ENCODE peak calls at places on chromosome 20, in six cellular contexts. Y, K, P, Q, L and E are unnamed samples.

GRCh38 chr20:46458891-46459750 is 52.7 kb upstream of the ELMO2 start:
- DNase-seq in Y (no peak), K (peak), P (peak), Q (no peak), L (no peak), E (peak)

GRCh38 chr20:50267041-50267865 is 76.6 kb downstream of the CEBPB start:
- DNase-seq in Y (peak), K (peak), P (no peak), Q (peak), L (no peak), E (no peak)

GRCh38 chr20:8860011-8860495 is 208.8 kb upstream of the PLCB4 start:
- DNase-seq in Y (no peak), K (no peak), P (no peak), Q (peak), L (no peak), E (no peak)

GRCh38 chr20:33832113-33832853 is 21.1 kb downstream of the CHMP4B start:
- DNase-seq in Y (no peak), K (no peak), P (no peak), Q (no peak), L (no peak), E (peak)

GRCh38 chr20:2042400-2042799 is 48.5 kb upstream of the PDYN start:
- DNase-seq in Y (no peak), K (no peak), P (no peak), Q (no peak), L (no peak), E (no peak)

GRCh38 chr20:35735828-35736470 is 6.1 kb downstream of the RBM39 start:
- DNase-seq in Y (no peak), K (no peak), P (no peak), Q (no peak), L (no peak), E (no peak)

GRCh38 chr20:34249291-34249690 is 8.1 kb downstream of the ASIP start:
- DNase-seq in Y (no peak), K (no peak), P (no peak), Q (no peak), L (no peak), E (no peak)

GRCh38 chr20:34904202-34904621 is 27.8 kb downstream of the ACSS2 start:
- DNase-seq in Y (no peak), K (no peak), P (no peak), Q (no peak), L (no peak), E (no peak)

GRCh38 chr20:46151936-46152335 is 33.8 kb downstream of the CD40 start:
- DNase-seq in Y (no peak), K (no peak), P (peak), Q (peak), L (no peak), E (peak)

GRCh38 chr20:53793783-53794383 is 200.2 kb upstream of the ZNF217 start:
- DNase-seq in Y (no peak), K (no peak), P (no peak), Q (no peak), L (no peak), E (no peak)

GRCh38 chr20:5504061-5504739 is 187.4 kb upstream of the PROKR2 start:
- DNase-seq in Y (peak), K (peak), P (no peak), Q (no peak), L (no peak), E (peak)

GRCh38 chr20:20410678-20411077 is 42.8 kb downstream of the INSM1 start:
- DNase-seq in Y (no peak), K (peak), P (peak), Q (no peak), L (no peak), E (peak)

GRCh38 chr20:19973920-19974620 is 43.1 kb upstream of the NAA20 start:
- DNase-seq in Y (peak), K (peak), P (no peak), Q (no peak), L (no peak), E (no peak)

GRCh38 chr20:50221501-50222323 is 31.1 kb downstream of the CEBPB start:
- DNase-seq in Y (no peak), K (peak), P (peak), Q (no peak), L (no peak), E (no peak)

GRCh38 chr20:1637226-1637625 is 17.4 kb upstream of the SIRPB1 start:
- DNase-seq in Y (no peak), K (no peak), P (no peak), Q (no peak), L (no peak), E (no peak)

GRCh38 chr20:44026932-44027685 is 112.5 kb downstream of the TOX2 start:
- DNase-seq in Y (no peak), K (no peak), P (no peak), Q (no peak), L (no peak), E (no peak)

GRCh38 chr20:805713-806112 is 27.8 kb upstream of the FAM110A start:
- DNase-seq in Y (no peak), K (no peak), P (no peak), Q (no peak), L (no peak), E (no peak)

GRCh38 chr20:50572922-50573777 is 63.0 kb downstream of the PTPN1 start:
- DNase-seq in Y (peak), K (peak), P (no peak), Q (no peak), L (no peak), E (no peak)

GRCh38 chr20:53795170-53795569 is 201.5 kb upstream of the ZNF217 start:
- DNase-seq in Y (no peak), K (no peak), P (no peak), Q (no peak), L (no peak), E (no peak)

GRCh38 chr20:47464380-47465101 is 37.1 kb upstream of the NCOA3 start:
- DNase-seq in Y (peak), K (peak), P (no peak), Q (peak), L (no peak), E (no peak)
- TF ChIP-seq CTCF in Y (no peak), K (peak), P (no peak), Q (no peak), L (no peak), E (no peak)

GRCh38 chr20:25129908-25130307 is 48.0 kb upstream of the VSX1 start:
- DNase-seq in Y (no peak), K (no peak), P (no peak), Q (no peak), L (no peak), E (no peak)
- TF ChIP-seq CTCF in Y (no peak), K (no peak), P (no peak), Q (no peak), L (no peak), E (no peak)

GRCh38 chr20:59577809-59578601 is 26.3 kb upstream of the PHACTR3 start:
- DNase-seq in Y (no peak), K (no peak), P (no peak), Q (no peak), L (no peak), E (no peak)
- TF ChIP-seq CTCF in Y (no peak), K (no peak), P (no peak), Q (no peak), L (no peak), E (no peak)

DNA sequence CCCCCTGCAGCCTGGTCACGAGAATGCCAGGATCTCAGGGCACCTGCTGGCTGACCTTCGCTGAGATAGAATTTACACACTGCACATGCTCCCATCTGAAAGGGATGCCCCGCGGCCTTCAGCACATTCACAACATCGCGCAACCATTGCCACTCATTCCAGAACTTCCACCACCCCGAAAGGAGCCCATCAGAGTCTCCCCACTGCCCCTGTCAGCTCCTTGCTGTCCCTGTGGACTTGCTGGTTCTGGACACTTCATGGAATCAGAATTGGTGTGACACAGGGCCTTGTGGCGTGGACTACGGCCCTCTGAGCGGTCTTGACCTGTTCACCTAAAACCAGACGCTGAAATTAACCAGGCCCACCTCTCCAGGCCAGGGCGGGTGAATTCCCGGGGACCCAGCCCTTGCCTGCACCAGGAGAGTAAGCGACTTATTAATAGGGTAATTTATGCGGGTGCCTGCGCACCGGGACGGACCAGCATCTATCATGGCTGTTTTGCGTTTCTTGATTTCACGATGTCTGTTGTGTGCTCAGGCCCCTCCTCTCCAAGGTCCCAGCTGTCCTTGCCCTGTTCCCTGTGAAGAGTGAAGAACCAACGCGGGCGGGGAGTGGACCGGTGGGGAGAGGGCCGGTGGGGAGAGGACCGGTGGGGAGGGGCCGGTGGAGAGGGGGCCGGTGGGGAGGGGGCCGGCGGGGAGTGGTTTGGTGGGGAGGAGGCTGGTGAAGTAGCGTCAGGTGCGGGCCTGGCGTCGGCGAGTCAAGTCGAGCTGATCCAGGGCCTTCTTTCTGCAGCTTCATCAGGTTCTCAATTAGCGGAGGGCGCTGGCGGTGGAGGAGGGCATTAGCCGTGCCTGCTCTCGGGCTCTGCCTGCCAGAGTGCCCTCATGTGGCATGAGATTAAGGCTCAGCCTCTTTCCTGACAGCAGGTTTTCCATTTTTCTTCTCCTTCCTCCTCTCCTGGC is 20.9 kb upstream of the BHLHE23 start:
- DNase-seq in Y (no peak), K (peak), P (no peak), Q (peak), L (no peak), E (no peak)
- TF ChIP-seq CTCF in Y (no peak), K (no peak), P (no peak), Q (peak), L (no peak), E (no peak)

GRCh38 chr20:56439784-56440291 is 27.8 kb downstream of the CASS4 start:
- DNase-seq in Y (no peak), K (peak), P (no peak), Q (no peak), L (no peak), E (no peak)
- TF ChIP-seq CTCF in Y (no peak), K (no peak), P (no peak), Q (no peak), L (no peak), E (no peak)

DNA sequence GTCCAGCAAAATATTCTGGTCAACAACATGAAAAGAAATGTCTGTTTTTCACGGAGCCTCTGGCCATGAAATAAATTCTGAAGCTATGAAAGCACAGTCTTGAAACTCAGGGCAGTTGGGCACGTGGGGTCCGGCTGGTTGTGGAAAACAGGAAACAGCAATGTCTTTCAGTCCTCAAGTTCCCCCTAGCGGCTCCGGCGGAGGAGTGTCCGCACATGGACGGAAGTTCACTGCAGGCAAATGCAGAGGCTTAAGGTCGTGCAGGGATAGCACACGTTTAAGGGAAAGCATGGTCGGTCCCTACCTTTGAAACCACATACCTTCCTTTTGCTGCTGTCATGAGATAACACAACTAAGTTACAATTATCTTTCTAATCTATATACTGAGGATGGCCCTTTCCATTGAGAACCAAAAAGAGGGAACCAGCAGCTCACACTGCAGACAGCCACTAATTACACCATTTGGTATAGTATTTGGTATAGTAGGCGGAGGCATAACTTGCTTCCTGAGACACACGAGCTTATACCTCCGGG is 52.5 kb upstream of the NFATC2 start:
- DNase-seq in Y (peak), K (peak), P (peak), Q (peak), L (peak), E (peak)
- TF ChIP-seq CTCF in Y (peak), K (peak), P (peak), Q (peak), L (peak), E (peak)

DNA sequence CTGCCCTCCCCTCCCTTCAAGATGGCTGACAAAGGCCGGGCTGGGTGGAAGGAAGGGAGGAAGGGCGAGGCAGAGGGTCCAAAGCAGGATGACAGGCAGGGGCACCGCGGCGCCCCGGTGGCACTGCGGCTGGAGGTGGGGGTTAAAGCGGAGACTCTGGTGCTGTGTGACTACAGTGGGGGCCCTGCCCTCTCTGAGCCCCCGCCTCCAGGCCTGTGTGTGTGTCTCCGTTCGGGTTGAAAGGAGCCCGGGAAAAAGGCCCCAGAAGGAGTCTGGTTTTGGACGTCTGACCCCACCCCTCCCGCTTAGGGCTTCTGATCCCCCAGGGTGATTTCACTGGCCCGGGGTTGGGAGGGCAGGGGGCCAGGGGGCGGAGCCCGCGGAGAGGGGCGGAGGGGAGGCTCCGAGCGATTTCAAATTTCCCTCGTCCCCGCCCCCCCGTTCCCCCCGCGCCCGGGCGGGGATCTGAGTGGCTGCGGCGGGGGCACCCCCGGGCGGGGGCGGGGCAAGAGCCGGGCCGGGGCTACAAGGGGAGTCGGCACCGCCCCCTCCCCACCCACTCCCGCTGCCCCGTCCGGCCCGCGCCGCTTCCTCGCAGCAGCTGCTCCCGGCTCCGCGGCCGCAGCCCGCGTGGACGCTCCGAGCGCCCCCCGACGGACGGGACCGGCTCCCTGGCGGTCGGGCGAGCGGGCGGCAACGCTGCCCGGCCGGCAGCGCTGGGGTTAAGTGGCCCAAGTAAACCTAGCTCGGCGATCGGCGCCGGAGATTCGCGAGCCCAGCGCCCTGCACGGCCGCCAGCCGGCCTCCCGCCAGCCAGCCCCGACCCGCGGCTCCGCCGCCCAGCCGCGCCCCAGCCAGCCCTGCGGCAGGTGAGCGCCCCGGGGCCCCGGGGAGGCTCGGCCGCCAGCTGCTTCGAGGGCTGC is at the start of gene DNMT3B:
- DNase-seq in Y (peak), K (peak), P (peak), Q (peak), L (peak), E (peak)
- TF ChIP-seq CTCF in Y (no peak), K (peak), P (no peak), Q (peak), L (no peak), E (peak)

GRCh38 chr20:48265791-48266190 is 480.5 kb upstream of the SULF2 start:
- DNase-seq in Y (no peak), K (no peak), P (no peak), Q (no peak), L (no peak), E (no peak)
- TF ChIP-seq CTCF in Y (no peak), K (no peak), P (no peak), Q (no peak), L (no peak), E (no peak)

GRCh38 chr20:42985628-42986027 is 204.1 kb downstream of the PTPRT start:
- DNase-seq in Y (no peak), K (no peak), P (no peak), Q (no peak), L (no peak), E (no peak)
- TF ChIP-seq CTCF in Y (no peak), K (no peak), P (no peak), Q (no peak), L (no peak), E (no peak)